ENCODE peak calls at places on chromosomes 13 and 19, in four cellular contexts. One of them, this sample, is unnamed.
A peak's percentile ranks its signal among the peaks of the same experiment; 100 is the strongest.

GRCh38 chr19:47240996-47241918 is 10.3 kb upstream of the BBC3 start:
- DNase-seq in PC-9: peak; percentile 76
- DNase-seq in IMR-90: peak; percentile 79
- DNase-seq in neural progenitor cell: peak; percentile 74
- DNase-seq in this sample: peak; percentile 76

GRCh38 chr13:24717217-24717616 is 37.0 kb downstream of the ATP12A start:
- DNase-seq in PC-9: no peak
- DNase-seq in IMR-90: no peak
- DNase-seq in neural progenitor cell: no peak
- DNase-seq in this sample: no peak

GRCh38 chr13:20114066-20114465 is 46.8 kb downstream of the GJA3 start:
- DNase-seq in PC-9: no peak
- DNase-seq in IMR-90: no peak
- DNase-seq in neural progenitor cell: no peak
- DNase-seq in this sample: no peak

GRCh38 chr13:59906413-59907027 is 257.2 kb downstream of the DIAPH3 start:
- DNase-seq in PC-9: no peak
- DNase-seq in IMR-90: peak; percentile 58
- DNase-seq in neural progenitor cell: peak; percentile 33
- DNase-seq in this sample: peak; percentile 76

GRCh38 chr19:29561601-29562000 is 35.8 kb downstream of the VSTM2B start:
- DNase-seq in PC-9: no peak
- DNase-seq in IMR-90: no peak
- DNase-seq in neural progenitor cell: no peak
- DNase-seq in this sample: no peak

GRCh38 chr13:44273991-44274810 is 99.4 kb upstream of the SERP2 start:
- DNase-seq in PC-9: peak; percentile 48
- DNase-seq in IMR-90: peak; percentile 77
- DNase-seq in neural progenitor cell: no peak
- DNase-seq in this sample: no peak

GRCh38 chr19:29526730-29527499 is 1.1 kb downstream of the VSTM2B start:
- DNase-seq in PC-9: no peak
- DNase-seq in IMR-90: no peak
- DNase-seq in neural progenitor cell: peak; percentile 68
- DNase-seq in this sample: no peak

GRCh38 chr13:73465629-73465974 is 406.8 kb downstream of the KLF5 start:
- DNase-seq in PC-9: peak; percentile 75
- DNase-seq in IMR-90: peak; percentile 42
- DNase-seq in neural progenitor cell: no peak
- DNase-seq in this sample: peak; percentile 64

GRCh38 chr19:55592391-55593090 is 6.8 kb downstream of the FIZ1 start:
- DNase-seq in PC-9: no peak
- DNase-seq in IMR-90: no peak
- DNase-seq in neural progenitor cell: no peak
- DNase-seq in this sample: no peak

GRCh38 chr19:55459551-55459949 is 1.9 kb downstream of the ISOC2 start:
- DNase-seq in PC-9: no peak
- DNase-seq in IMR-90: no peak
- DNase-seq in neural progenitor cell: no peak
- DNase-seq in this sample: no peak

GRCh38 chr13:21208755-21209154 is 32.3 kb downstream of the MRPL57 start:
- DNase-seq in PC-9: no peak
- DNase-seq in IMR-90: no peak
- DNase-seq in neural progenitor cell: no peak
- DNase-seq in this sample: peak; percentile 15

DNA sequence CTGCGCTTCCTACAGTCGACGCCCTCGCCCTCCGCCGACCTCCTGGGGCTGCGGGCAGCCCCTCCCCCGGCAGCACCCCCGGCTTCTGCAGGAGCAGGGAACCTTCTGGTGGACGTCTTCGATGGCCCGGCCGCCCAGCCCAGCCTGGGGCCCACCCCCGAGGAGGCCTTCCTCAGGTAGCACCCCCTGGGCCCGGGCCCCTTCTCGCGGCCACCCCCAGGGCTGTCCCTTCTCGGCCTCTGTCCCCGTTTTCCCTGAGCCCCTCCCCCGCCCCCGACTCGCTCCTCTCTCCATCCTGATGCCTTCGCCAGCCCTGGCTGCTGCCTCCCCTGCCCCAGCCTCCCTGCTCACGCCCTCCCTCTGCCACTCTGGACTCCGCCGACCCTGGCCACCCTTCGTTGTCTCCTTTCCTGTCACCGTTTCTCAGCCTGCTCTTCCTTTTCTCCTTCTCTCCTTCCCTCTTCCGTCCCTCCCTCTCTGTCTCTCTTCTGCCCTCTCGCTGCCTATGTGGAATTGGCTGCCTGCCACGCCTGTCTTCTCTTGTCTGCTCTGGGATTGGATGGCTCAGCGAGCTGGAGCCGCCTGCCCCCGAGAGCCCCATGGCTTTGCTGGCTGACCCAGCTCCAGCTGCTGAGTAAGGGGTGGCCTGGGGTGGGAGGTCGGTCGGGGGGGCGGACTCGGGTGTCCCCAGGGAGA is 11.0 kb downstream of the FUZ start:
- DNase-seq in PC-9: no peak
- DNase-seq in IMR-90: peak; percentile 86
- DNase-seq in neural progenitor cell: peak; percentile 84
- DNase-seq in this sample: peak; percentile 84
- H3K4me3 ChIP-seq in PC-9: no peak overlapping the region
- H3K4me3 ChIP-seq in IMR-90: peak overlapping the region; percentile 48
- H3K4me3 ChIP-seq in neural progenitor cell: peak overlapping the region; percentile 37
- H3K4me3 ChIP-seq in this sample: peak overlapping the region; percentile 36

GRCh38 chr19:48445606-48446481 is at the start of gene GRWD1:
- DNase-seq in PC-9: peak; percentile 95
- DNase-seq in IMR-90: peak; percentile 94
- DNase-seq in neural progenitor cell: peak; percentile 97
- DNase-seq in this sample: peak; percentile 96
- TF ChIP-seq CTCF in PC-9: peak; percentile 54
- TF ChIP-seq CTCF in IMR-90: peak; percentile 8
- TF ChIP-seq CTCF in neural progenitor cell: peak; percentile 8
- TF ChIP-seq CTCF in this sample: peak; percentile 9

GRCh38 chr13:27245610-27246009 is 5.7 kb upstream of the RPL21 start:
- DNase-seq in PC-9: no peak
- DNase-seq in IMR-90: no peak
- DNase-seq in neural progenitor cell: no peak
- DNase-seq in this sample: no peak

GRCh38 chr13:27251166-27252088 is at the start of gene RPL21:
- DNase-seq in PC-9: peak; percentile 86
- DNase-seq in IMR-90: peak; percentile 99
- DNase-seq in neural progenitor cell: peak; percentile 94
- DNase-seq in this sample: peak; percentile 99

GRCh38 chr13:27252467-27252866 is 1.1 kb downstream of the RPL21 start:
- DNase-seq in PC-9: no peak
- DNase-seq in IMR-90: no peak
- DNase-seq in neural progenitor cell: no peak
- DNase-seq in this sample: no peak

GRCh38 chr13:27250833-27251165 is 559 bp upstream of the RPL21 start:
- DNase-seq in PC-9: no peak
- DNase-seq in IMR-90: no peak
- DNase-seq in neural progenitor cell: no peak
- DNase-seq in this sample: no peak
- H3K4me2 ChIP-seq in PC-9: peak overlapping the region; percentile 96
- H3K4me2 ChIP-seq in IMR-90: peak overlapping the region; percentile 74
- H3K4me2 ChIP-seq in neural progenitor cell: peak overlapping the region; percentile 96
- H3K4me2 ChIP-seq in this sample: peak overlapping the region; percentile 88

DNA sequence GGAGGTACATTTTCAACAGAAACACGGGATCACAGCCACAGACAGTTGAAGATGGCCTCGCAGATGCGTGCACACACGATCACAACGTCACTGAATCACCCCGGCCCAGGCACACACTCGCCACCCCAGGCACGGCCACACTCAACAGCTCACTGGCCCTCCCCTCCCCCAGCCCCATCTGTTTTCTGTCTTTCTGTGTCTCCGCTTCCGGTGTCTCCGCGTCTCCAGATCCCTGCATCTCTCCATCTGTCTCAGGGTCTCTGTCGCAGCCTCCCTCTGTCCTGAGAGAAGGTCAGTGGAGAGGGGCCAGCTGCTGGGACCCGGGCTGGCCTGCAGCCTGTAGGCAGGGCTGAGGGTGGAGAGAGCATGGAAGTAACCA is 3.8 kb upstream of the ATP1A3 start:
- DNase-seq in PC-9: no peak
- DNase-seq in IMR-90: no peak
- DNase-seq in neural progenitor cell: no peak
- DNase-seq in this sample: no peak
- H3K4me3 ChIP-seq in PC-9: no peak overlapping the region
- H3K4me3 ChIP-seq in IMR-90: no peak overlapping the region
- H3K4me3 ChIP-seq in neural progenitor cell: no peak overlapping the region
- H3K4me3 ChIP-seq in this sample: no peak overlapping the region

DNA sequence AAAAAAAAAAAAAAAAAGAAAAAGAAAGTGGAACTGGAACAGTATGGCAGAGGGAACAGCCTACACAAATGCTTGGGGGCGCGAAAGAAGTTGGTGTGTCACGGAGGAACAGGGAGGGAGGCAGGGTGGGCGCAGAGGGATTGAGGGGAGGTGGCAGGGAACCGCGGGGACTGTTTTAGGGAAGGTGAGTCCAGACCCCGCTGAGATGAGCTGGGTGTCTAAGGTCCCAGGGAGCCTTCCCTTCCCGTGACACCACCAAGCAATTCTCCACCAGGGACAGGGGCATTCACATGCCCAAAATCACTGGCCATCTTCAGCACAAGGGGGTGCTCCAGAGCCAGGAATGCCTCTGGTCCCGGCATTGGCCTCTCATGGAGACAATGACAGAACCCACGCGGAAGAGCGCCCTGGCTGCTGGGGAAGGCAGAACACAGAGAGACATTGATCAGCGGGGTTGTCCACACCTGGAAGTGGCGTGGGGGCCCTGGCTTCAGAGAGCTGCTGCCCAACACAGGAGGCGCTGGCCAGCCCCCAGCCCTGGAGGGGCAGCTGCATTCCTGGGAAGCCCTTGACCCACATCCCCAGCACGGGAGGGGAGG is 6.9 kb downstream of the PEAK3 start:
- DNase-seq in PC-9: no peak
- DNase-seq in IMR-90: peak; percentile 64
- DNase-seq in neural progenitor cell: peak; percentile 85
- DNase-seq in this sample: peak; percentile 59
- TF ChIP-seq CTCF in PC-9: peak; percentile 49
- TF ChIP-seq CTCF in IMR-90: peak; percentile 65
- TF ChIP-seq CTCF in neural progenitor cell: peak; percentile 66
- TF ChIP-seq CTCF in this sample: peak; percentile 48

GRCh38 chr19:43634877-43635560 is 4.6 kb downstream of the CADM4 start:
- DNase-seq in PC-9: no peak
- DNase-seq in IMR-90: no peak
- DNase-seq in neural progenitor cell: peak; percentile 86
- DNase-seq in this sample: peak; percentile 23
- H3K4me2 ChIP-seq in PC-9: no peak overlapping the region
- H3K4me2 ChIP-seq in IMR-90: peak overlapping the region; percentile 55
- H3K4me2 ChIP-seq in neural progenitor cell: peak overlapping the region; percentile 82
- H3K4me2 ChIP-seq in this sample: peak overlapping the region; percentile 25

GRCh38 chr19:5635427-5635826 is 12.5 kb downstream of the SAFB start:
- DNase-seq in PC-9: no peak
- DNase-seq in IMR-90: no peak
- DNase-seq in neural progenitor cell: no peak
- DNase-seq in this sample: no peak

GRCh38 chr19:5628919-5629481 is 6.1 kb downstream of the SAFB start:
- DNase-seq in PC-9: no peak
- DNase-seq in IMR-90: no peak
- DNase-seq in neural progenitor cell: no peak
- DNase-seq in this sample: no peak

GRCh38 chr19:5631511-5632240 is 8.8 kb downstream of the SAFB start:
- DNase-seq in PC-9: no peak
- DNase-seq in IMR-90: no peak
- DNase-seq in neural progenitor cell: no peak
- DNase-seq in this sample: no peak

GRCh38 chr19:5632241-5632612 is 9.3 kb downstream of the SAFB start:
- DNase-seq in PC-9: no peak
- DNase-seq in IMR-90: no peak
- DNase-seq in neural progenitor cell: no peak
- DNase-seq in this sample: no peak

DNA sequence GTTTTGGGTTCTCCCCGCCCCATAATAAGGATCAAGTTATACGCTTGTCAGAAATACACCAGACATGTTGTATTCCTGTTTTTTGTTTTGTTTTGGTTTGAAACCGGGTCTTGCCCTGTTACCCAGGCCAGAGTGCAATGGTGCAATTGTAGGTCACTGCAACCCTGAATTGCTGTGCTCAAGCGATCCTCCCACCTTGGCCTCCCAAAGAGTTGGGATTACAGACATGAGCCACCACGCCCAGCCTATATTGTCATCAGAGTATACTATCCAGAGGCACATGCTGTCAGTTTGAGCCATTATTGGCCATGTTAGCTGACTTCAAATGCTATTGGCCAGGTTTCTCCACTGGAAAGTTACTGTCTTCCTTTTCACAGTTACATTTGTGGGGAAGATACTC is 9.8 kb downstream of the SAFB start:
- DNase-seq in PC-9: no peak
- DNase-seq in IMR-90: no peak
- DNase-seq in neural progenitor cell: no peak
- DNase-seq in this sample: no peak
- H3K4me3 ChIP-seq in PC-9: no peak overlapping the region
- H3K4me3 ChIP-seq in IMR-90: no peak overlapping the region
- H3K4me3 ChIP-seq in neural progenitor cell: no peak overlapping the region
- H3K4me3 ChIP-seq in this sample: no peak overlapping the region

GRCh38 chr19:49570997-49571676 is 9.2 kb downstream of the NOSIP start:
- DNase-seq in PC-9: peak; percentile 23
- DNase-seq in IMR-90: no peak
- DNase-seq in neural progenitor cell: peak; percentile 67
- DNase-seq in this sample: no peak
- TF ChIP-seq CTCF in PC-9: no peak
- TF ChIP-seq CTCF in IMR-90: no peak
- TF ChIP-seq CTCF in neural progenitor cell: peak; percentile 28
- TF ChIP-seq CTCF in this sample: no peak

GRCh38 chr13:99600318-99600717 is 99.0 kb downstream of the TM9SF2 start:
- DNase-seq in PC-9: no peak
- DNase-seq in IMR-90: no peak
- DNase-seq in neural progenitor cell: peak; percentile 66
- DNase-seq in this sample: no peak
- H3K4me2 ChIP-seq in PC-9: no peak overlapping the region
- H3K4me2 ChIP-seq in IMR-90: no peak overlapping the region
- H3K4me2 ChIP-seq in neural progenitor cell: peak overlapping the region; percentile 19
- H3K4me2 ChIP-seq in this sample: no peak overlapping the region

GRCh38 chr13:75869981-75870380 is 233.9 kb downstream of the LMO7 start:
- DNase-seq in PC-9: no peak
- DNase-seq in IMR-90: no peak
- DNase-seq in neural progenitor cell: no peak
- DNase-seq in this sample: no peak

GRCh38 chr13:75872970-75873369 is 236.8 kb downstream of the LMO7 start:
- DNase-seq in PC-9: no peak
- DNase-seq in IMR-90: no peak
- DNase-seq in neural progenitor cell: no peak
- DNase-seq in this sample: no peak

GRCh38 chr13:75873499-75873898 is 237.4 kb downstream of the LMO7 start:
- DNase-seq in PC-9: no peak
- DNase-seq in IMR-90: no peak
- DNase-seq in neural progenitor cell: no peak
- DNase-seq in this sample: no peak

GRCh38 chr13:75870397-75870801 is 234.3 kb downstream of the LMO7 start:
- DNase-seq in PC-9: no peak
- DNase-seq in IMR-90: peak; percentile 20
- DNase-seq in neural progenitor cell: peak; percentile 37
- DNase-seq in this sample: peak; percentile 43

DNA sequence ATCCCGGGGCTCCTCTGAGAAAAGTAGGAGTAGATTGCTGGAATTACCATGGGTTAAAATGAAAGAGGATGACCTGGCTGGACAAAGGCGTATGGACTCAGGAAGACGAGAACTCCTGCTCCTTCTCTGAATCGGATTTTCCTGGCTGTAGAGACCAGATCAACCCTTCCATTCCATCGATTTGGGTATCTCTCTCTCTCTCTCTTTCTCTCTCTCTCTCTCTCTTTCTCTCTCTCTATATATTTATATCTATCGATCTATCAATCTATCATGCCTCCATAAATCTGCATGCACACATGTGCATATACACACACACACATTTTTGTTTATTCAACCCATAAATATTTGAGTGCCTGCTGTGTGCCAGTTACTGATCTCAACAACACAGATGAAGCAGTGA is 234.9 kb downstream of the LMO7 start:
- DNase-seq in PC-9: no peak
- DNase-seq in IMR-90: no peak
- DNase-seq in neural progenitor cell: no peak
- DNase-seq in this sample: no peak
- H3K4me3 ChIP-seq in PC-9: no peak overlapping the region
- H3K4me3 ChIP-seq in IMR-90: no peak overlapping the region
- H3K4me3 ChIP-seq in neural progenitor cell: no peak overlapping the region
- H3K4me3 ChIP-seq in this sample: peak overlapping the region; percentile 56

This sample was measured in fibroblast of lung.